ENCODE peak calls at places on chromosomes 2 and 18, in six cellular contexts. L, Z, X, A, C and G are unnamed samples.

GRCh38 chr18:77557030-77557429 is 307.4 kb downstream of the GALR1 start:
- DNase-seq in L (no peak), Z (no peak), X (no peak), A (no peak), C (no peak), G (no peak)

GRCh38 chr18:79789901-79790885 is 7.5 kb upstream of the KCNG2 start:
- DNase-seq in L (no peak), Z (no peak), X (no peak), A (no peak), C (no peak), G (no peak)

GRCh38 chr2:71812736-71813135 is 334.9 kb downstream of the CYP26B1 start:
- DNase-seq in L (no peak), Z (no peak), X (no peak), A (no peak), C (no peak), G (no peak)

GRCh38 chr2:30691948-30692828 is 115.1 kb downstream of the CAPN13 start:
- DNase-seq in L (no peak), Z (no peak), X (no peak), A (peak; percentile 78), C (no peak), G (no peak)

GRCh38 chr18:23528580-23529472 is 25.5 kb downstream of the RMC1 start:
- DNase-seq in L (peak; percentile 46), Z (peak; percentile 63), X (peak; percentile 47), A (no peak), C (no peak), G (no peak)

GRCh38 chr2:48277153-48277552 is 252.8 kb upstream of the STON1 start:
- DNase-seq in L (no peak), Z (no peak), X (no peak), A (no peak), C (no peak), G (no peak)

GRCh38 chr2:2256011-2256410 is 75.1 kb downstream of the MYT1L start:
- DNase-seq in L (no peak), Z (no peak), X (no peak), A (no peak), C (no peak), G (no peak)

GRCh38 chr2:124883595-124883994 is 858.5 kb downstream of the CNTNAP5 start:
- DNase-seq in L (no peak), Z (no peak), X (no peak), A (no peak), C (no peak), G (no peak)

GRCh38 chr18:8962192-8962772 is 140.2 kb upstream of the NDUFV2 start:
- DNase-seq in L (no peak), Z (no peak), X (no peak), A (no peak), C (no peak), G (no peak)

GRCh38 chr2:239523944-239524310 is 123.1 kb upstream of the HDAC4 start:
- DNase-seq in L (no peak), Z (no peak), X (no peak), A (no peak), C (no peak), G (no peak)

GRCh38 chr2:24304098-24304497 is 56.2 kb downstream of the ITSN2 start:
- DNase-seq in L (peak; percentile 97), Z (peak; percentile 66), X (peak; percentile 81), A (no peak), C (peak; percentile 81), G (peak; percentile 39)

GRCh38 chr18:34522627-34523026 is 187.5 kb upstream of the DTNA start:
- DNase-seq in L (peak; percentile 55), Z (no peak), X (no peak), A (no peak), C (no peak), G (no peak)

GRCh38 chr18:48136051-48136543 is 205.6 kb upstream of the SMAD2 start:
- DNase-seq in L (peak; percentile 28), Z (no peak), X (no peak), A (peak; percentile 54), C (no peak), G (no peak)

GRCh38 chr2:234670052-234670451 is 173.2 kb upstream of the ARL4C start:
- DNase-seq in L (no peak), Z (no peak), X (no peak), A (no peak), C (no peak), G (no peak)

GRCh38 chr2:240255811-240256703 is 115.6 kb upstream of the OTOS start:
- DNase-seq in L (peak; percentile 73), Z (no peak), X (no peak), A (no peak), C (no peak), G (no peak)

GRCh38 chr2:109195193-109196045 is 66.4 kb downstream of the SH3RF3 start:
- DNase-seq in L (no peak), Z (no peak), X (no peak), A (no peak), C (no peak), G (peak; percentile 46)

GRCh38 chr2:39243469-39244123 is at the start of gene CDKL4:
- DNase-seq in L (no peak), Z (peak; percentile 75), X (no peak), A (no peak), C (no peak), G (no peak)

GRCh38 chr18:79524181-79525078 is 128.7 kb downstream of the NFATC1 start:
- DNase-seq in L (no peak), Z (peak; percentile 65), X (no peak), A (no peak), C (no peak), G (no peak)

GRCh38 chr2:165219491-165219890 is 15.6 kb upstream of the SCN3A start:
- DNase-seq in L (no peak), Z (no peak), X (no peak), A (no peak), C (no peak), G (no peak)

GRCh38 chr2:45214550-45214949 is 205.3 kb upstream of the SIX2 start:
- DNase-seq in L (no peak), Z (no peak), X (no peak), A (no peak), C (no peak), G (no peak)

GRCh38 chr2:199459286-199460100 is 1.8 kb upstream of the SATB2 start:
- DNase-seq in L (peak; percentile 88), Z (peak; percentile 95), X (peak; percentile 83), A (peak; percentile 92), C (peak; percentile 90), G (peak; percentile 93)

GRCh38 chr2:232886632-232887031 is 16.6 kb downstream of the SNORC start:
- DNase-seq in L (no peak), Z (no peak), X (no peak), A (no peak), C (no peak), G (no peak)

GRCh38 chr2:196076778-196077568 is 8.3 kb upstream of the DNAH7 start:
- DNase-seq in L (no peak), Z (no peak), X (no peak), A (no peak), C (no peak), G (no peak)

GRCh38 chr2:203340791-203341487 is 12.7 kb downstream of the ABI2 start:
- DNase-seq in L (no peak), Z (no peak), X (no peak), A (no peak), C (no peak), G (peak; percentile 84)

GRCh38 chr18:13615432-13615861 is 110.9 kb downstream of the FAM210A start:
- DNase-seq in L (no peak), Z (no peak), X (no peak), A (no peak), C (no peak), G (no peak)

GRCh38 chr18:59276047-59276446 is 2.8 kb upstream of the RAX start:
- DNase-seq in L (no peak), Z (no peak), X (no peak), A (peak; percentile 53), C (no peak), G (no peak)

GRCh38 chr2:85852979-85853498 is 35.8 kb downstream of the ST3GAL5 start:
- DNase-seq in L (peak; percentile 52), Z (no peak), X (no peak), A (no peak), C (peak; percentile 44), G (no peak)

GRCh38 chr2:55102056-55102812 is 52.0 kb upstream of the RTN4 start:
- DNase-seq in L (no peak), Z (no peak), X (no peak), A (no peak), C (no peak), G (no peak)
- H3K4me3 ChIP-seq in L (no peak overlapping the region), Z (no peak overlapping the region), X (no peak overlapping the region), A (no peak overlapping the region), C (no peak overlapping the region), G (no peak overlapping the region)

GRCh38 chr2:62197017-62197586 is 1.2 kb downstream of the B3GNT2 start:
- DNase-seq in L (peak; percentile 28), Z (no peak), X (no peak), A (no peak), C (no peak), G (no peak)
- TF ChIP-seq CTCF in L (no peak), Z (no peak), X (no peak), A (no peak), C (no peak), G (no peak)

DNA sequence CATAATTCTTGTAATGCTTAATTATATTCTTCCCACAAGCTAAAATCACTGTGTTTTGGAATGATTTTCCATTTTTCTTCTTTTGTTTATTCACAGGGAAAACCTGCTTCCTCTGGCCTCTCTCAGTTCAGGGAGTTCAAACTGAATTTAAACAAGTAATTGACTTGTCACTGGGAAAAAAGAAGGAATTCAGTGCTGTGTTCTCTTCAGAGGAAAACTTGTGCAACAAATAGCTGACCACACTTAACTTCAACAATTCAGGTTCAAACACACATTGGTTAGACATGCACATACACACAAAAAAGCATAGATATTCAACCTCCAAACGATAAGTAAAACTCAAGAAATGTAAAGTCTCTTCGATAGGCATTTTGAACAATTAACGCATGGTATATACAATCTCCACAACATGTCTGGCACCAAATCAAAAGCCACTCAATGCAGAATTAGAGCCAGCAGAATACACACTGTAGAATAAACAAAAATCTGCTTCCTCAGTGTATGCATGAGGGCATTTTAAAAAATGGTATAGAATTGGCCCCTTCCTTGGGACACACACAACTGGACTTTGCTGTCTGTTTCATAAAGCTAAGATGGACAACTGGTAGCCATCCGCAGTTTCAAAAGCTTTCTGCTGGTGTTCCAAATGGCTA is 269.0 kb downstream of the TCF4 start:
- DNase-seq in L (no peak), Z (no peak), X (no peak), A (no peak), C (no peak), G (no peak)
- H3K4me3 ChIP-seq in L (no peak overlapping the region), Z (peak overlapping the region; percentile 60), X (no peak overlapping the region), A (no peak overlapping the region), C (peak overlapping the region; percentile 68), G (peak overlapping the region; percentile 58)

DNA sequence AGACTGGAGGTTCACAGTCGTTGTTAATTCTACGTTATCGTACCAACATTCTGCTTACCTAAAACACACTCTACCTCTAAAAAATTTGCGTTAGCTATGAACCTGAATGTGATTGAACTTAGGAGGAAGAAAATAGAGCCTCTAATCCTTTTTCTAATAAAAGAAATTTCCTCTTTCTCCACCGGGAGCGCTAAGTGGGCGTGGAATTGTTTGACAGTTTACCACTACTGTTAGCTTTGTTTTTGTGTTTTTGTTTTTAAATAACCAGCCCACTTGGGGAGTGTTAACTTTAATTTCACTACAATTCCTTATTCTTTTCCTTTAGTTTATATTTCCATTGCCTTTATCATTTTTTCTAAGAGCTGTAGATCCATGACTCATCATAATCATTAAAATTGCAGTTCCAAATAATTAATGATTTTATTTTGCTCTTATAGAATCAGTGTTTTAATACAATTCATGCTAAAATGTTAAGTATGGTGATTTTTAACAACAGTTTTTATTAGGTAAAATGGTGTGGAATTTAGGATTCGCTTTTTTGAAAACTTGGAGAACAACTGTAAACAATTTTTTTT is 55.0 kb upstream of the ITM2C start:
- DNase-seq in L (no peak), Z (no peak), X (no peak), A (no peak), C (no peak), G (no peak)
- TF ChIP-seq CTCF in L (no peak), Z (no peak), X (no peak), A (no peak), C (no peak), G (peak; percentile 46)

GRCh38 chr2:236257171-236257570 is 7.0 kb downstream of the ASB18 start:
- DNase-seq in L (no peak), Z (no peak), X (no peak), A (no peak), C (no peak), G (no peak)
- H3K4me3 ChIP-seq in L (no peak overlapping the region), Z (no peak overlapping the region), X (no peak overlapping the region), A (no peak overlapping the region), C (no peak overlapping the region), G (no peak overlapping the region)